ENCODE peak calls at places on chromosomes 16 and 17, in five cellular contexts. One of them, this sample, is unnamed.

GRCh38 chr16:57264950-57265371 is 19.5 kb downstream of the PLLP start:
- DNase-seq in A549: no peak
- DNase-seq in GM06990: no peak
- DNase-seq in upper lobe of right lung: peak; percentile 92
- DNase-seq in nephron progenitor cell: no peak
- DNase-seq in this sample: no peak

GRCh38 chr16:49857423-49858181 is 1.7 kb upstream of the ZNF423 start:
- DNase-seq in A549: peak; percentile 75
- DNase-seq in GM06990: peak; percentile 64
- DNase-seq in upper lobe of right lung: peak; percentile 76
- DNase-seq in nephron progenitor cell: peak; percentile 65
- DNase-seq in this sample: peak; percentile 33

GRCh38 chr17:79033741-79034501 is 10.0 kb downstream of the C1QTNF1 start:
- DNase-seq in A549: no peak
- DNase-seq in GM06990: no peak
- DNase-seq in upper lobe of right lung: peak; percentile 69
- DNase-seq in nephron progenitor cell: no peak
- DNase-seq in this sample: no peak

GRCh38 chr16:74950511-74950910 is 34.4 kb downstream of the WDR59 start:
- DNase-seq in A549: no peak
- DNase-seq in GM06990: no peak
- DNase-seq in upper lobe of right lung: no peak
- DNase-seq in nephron progenitor cell: peak; percentile 20
- DNase-seq in this sample: no peak

GRCh38 chr17:77786740-77787505 is 171.6 kb upstream of the TNRC6C start:
- DNase-seq in A549: no peak
- DNase-seq in GM06990: no peak
- DNase-seq in upper lobe of right lung: no peak
- DNase-seq in nephron progenitor cell: peak; percentile 46
- DNase-seq in this sample: no peak

GRCh38 chr16:1433756-1434155 is 2.9 kb downstream of the PERCC1 start:
- DNase-seq in A549: no peak
- DNase-seq in GM06990: no peak
- DNase-seq in upper lobe of right lung: no peak
- DNase-seq in nephron progenitor cell: no peak
- DNase-seq in this sample: no peak

GRCh38 chr17:80885922-80886582 is 105.6 kb upstream of the CHMP6 start:
- DNase-seq in A549: no peak
- DNase-seq in GM06990: no peak
- DNase-seq in upper lobe of right lung: no peak
- DNase-seq in nephron progenitor cell: no peak
- DNase-seq in this sample: no peak

GRCh38 chr17:21457051-21458026 is 81.2 kb downstream of the KCNJ12 start:
- DNase-seq in A549: peak; percentile 87
- DNase-seq in GM06990: peak; percentile 83
- DNase-seq in upper lobe of right lung: peak; percentile 96
- DNase-seq in nephron progenitor cell: peak; percentile 99
- DNase-seq in this sample: peak; percentile 78

GRCh38 chr17:75486951-75487350 is 28.4 kb downstream of the CASKIN2 start:
- DNase-seq in A549: no peak
- DNase-seq in GM06990: no peak
- DNase-seq in upper lobe of right lung: no peak
- DNase-seq in nephron progenitor cell: no peak
- DNase-seq in this sample: no peak

GRCh38 chr17:7045492-7046126 is 1.7 kb upstream of the SLC16A11 start:
- DNase-seq in A549: peak; percentile 91
- DNase-seq in GM06990: no peak
- DNase-seq in upper lobe of right lung: no peak
- DNase-seq in nephron progenitor cell: peak; percentile 39
- DNase-seq in this sample: no peak

GRCh38 chr17:61411114-61411943 is 11.7 kb downstream of the TBX2 start:
- DNase-seq in A549: peak; percentile 49
- DNase-seq in GM06990: peak; percentile 60
- DNase-seq in upper lobe of right lung: peak; percentile 85
- DNase-seq in nephron progenitor cell: peak; percentile 64
- DNase-seq in this sample: no peak

GRCh38 chr17:72988451-72988850 is 104.0 kb downstream of the SLC39A11 start:
- DNase-seq in A549: no peak
- DNase-seq in GM06990: no peak
- DNase-seq in upper lobe of right lung: no peak
- DNase-seq in nephron progenitor cell: no peak
- DNase-seq in this sample: no peak

GRCh38 chr17:34758316-34758715 is 178.9 kb downstream of the TMEM132E start:
- DNase-seq in A549: no peak
- DNase-seq in GM06990: no peak
- DNase-seq in upper lobe of right lung: no peak
- DNase-seq in nephron progenitor cell: no peak
- DNase-seq in this sample: no peak

GRCh38 chr16:87334611-87335305 is 17.6 kb upstream of the C16orf95 start:
- DNase-seq in A549: no peak
- DNase-seq in GM06990: no peak
- DNase-seq in upper lobe of right lung: no peak
- DNase-seq in nephron progenitor cell: no peak
- DNase-seq in this sample: no peak

GRCh38 chr16:23434380-23434779 is 18.6 kb downstream of the COG7 start:
- DNase-seq in A549: peak; percentile 82
- DNase-seq in GM06990: peak; percentile 34
- DNase-seq in upper lobe of right lung: no peak
- DNase-seq in nephron progenitor cell: peak; percentile 22
- DNase-seq in this sample: peak; percentile 15

GRCh38 chr16:35182043-35182677 is 1722.7 kb downstream of the TP53TG3F start:
- DNase-seq in A549: no peak
- DNase-seq in GM06990: no peak
- DNase-seq in upper lobe of right lung: no peak
- DNase-seq in nephron progenitor cell: no peak
- DNase-seq in this sample: no peak

GRCh38 chr16:515175-515962 is 12.1 kb upstream of the CAPN15 start:
- DNase-seq in A549: no peak
- DNase-seq in GM06990: no peak
- DNase-seq in upper lobe of right lung: no peak
- DNase-seq in nephron progenitor cell: no peak
- DNase-seq in this sample: no peak

GRCh38 chr16:70676571-70677498 is 9.0 kb downstream of the MTSS2 start:
- DNase-seq in A549: no peak
- DNase-seq in GM06990: peak; percentile 1
- DNase-seq in upper lobe of right lung: peak; percentile 61
- DNase-seq in nephron progenitor cell: no peak
- DNase-seq in this sample: no peak

GRCh38 chr16:3460585-3460984 is 17.1 kb downstream of the NAA60 start:
- DNase-seq in A549: no peak
- DNase-seq in GM06990: no peak
- DNase-seq in upper lobe of right lung: no peak
- DNase-seq in nephron progenitor cell: no peak
- DNase-seq in this sample: no peak

GRCh38 chr16:77807-78443 is at the start of gene MPG:
- DNase-seq in A549: peak; percentile 77
- DNase-seq in GM06990: peak; percentile 87
- DNase-seq in upper lobe of right lung: peak; percentile 94
- DNase-seq in nephron progenitor cell: peak; percentile 87
- DNase-seq in this sample: peak; percentile 86

GRCh38 chr16:25823891-25824290 is 132.1 kb downstream of the HS3ST4 start:
- DNase-seq in A549: no peak
- DNase-seq in GM06990: no peak
- DNase-seq in upper lobe of right lung: peak; percentile 63
- DNase-seq in nephron progenitor cell: no peak
- DNase-seq in this sample: no peak

GRCh38 chr17:81053043-81053970 is 18.4 kb downstream of the BAIAP2 start:
- DNase-seq in A549: no peak
- DNase-seq in GM06990: no peak
- DNase-seq in upper lobe of right lung: no peak
- DNase-seq in nephron progenitor cell: no peak
- DNase-seq in this sample: no peak

GRCh38 chr17:69523252-69523861 is 108.9 kb downstream of the MAP2K6 start:
- DNase-seq in A549: peak; percentile 72
- DNase-seq in GM06990: no peak
- DNase-seq in upper lobe of right lung: no peak
- DNase-seq in nephron progenitor cell: peak; percentile 16
- DNase-seq in this sample: no peak

DNA sequence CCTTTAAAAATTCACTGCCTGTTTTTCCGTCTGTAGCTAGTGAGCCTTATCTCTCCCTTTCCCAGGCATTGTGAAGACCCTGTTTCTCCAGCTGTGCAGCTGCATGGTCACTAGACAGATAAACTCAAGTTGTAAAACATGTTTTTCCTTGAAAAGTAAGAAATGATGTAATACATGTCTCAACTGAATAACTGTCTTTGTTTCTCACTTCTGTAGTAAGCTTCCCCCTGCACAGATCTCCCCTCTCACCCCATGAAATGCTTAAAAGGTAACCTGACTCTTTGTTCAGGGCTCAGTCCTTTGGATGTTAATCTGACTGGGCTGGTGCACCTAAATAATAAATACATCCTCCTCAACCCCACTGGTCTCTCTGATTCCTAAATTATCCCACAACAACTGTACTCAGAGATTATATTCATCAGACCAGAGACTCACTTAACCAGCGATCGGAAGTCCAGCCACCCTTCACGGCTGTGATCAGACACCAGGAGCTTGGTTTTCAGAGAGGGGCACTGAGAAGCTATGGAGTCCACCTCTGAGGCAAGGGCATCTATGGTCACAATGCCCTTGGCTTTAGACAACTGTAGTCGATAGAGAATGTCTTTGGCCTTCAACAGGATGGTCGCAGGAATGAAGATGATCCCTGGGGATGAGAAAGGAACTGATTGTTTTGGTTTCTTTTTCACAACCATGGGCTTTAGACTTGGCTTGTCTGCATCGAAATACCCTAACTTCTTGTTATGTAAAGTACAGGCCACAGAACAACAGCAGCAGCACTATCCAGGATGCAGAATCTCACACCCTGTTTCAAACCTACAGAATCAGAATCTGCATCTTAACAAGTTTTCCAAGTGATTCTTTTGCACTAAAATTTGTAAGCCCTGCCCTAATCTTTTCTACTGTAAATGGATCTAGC is 15.4 kb downstream of the ACSM1 start:
- DNase-seq in A549: no peak
- DNase-seq in GM06990: no peak
- DNase-seq in upper lobe of right lung: no peak
- DNase-seq in nephron progenitor cell: no peak
- DNase-seq in this sample: no peak
- TF ChIP-seq CTCF in A549: no peak
- TF ChIP-seq CTCF in GM06990: no peak
- TF ChIP-seq CTCF in upper lobe of right lung: no peak
- TF ChIP-seq CTCF in nephron progenitor cell: no peak
- TF ChIP-seq CTCF in this sample: no peak

GRCh38 chr17:82846061-82846691 is 6.4 kb upstream of the ZNF750 start:
- DNase-seq in A549: no peak
- DNase-seq in GM06990: no peak
- DNase-seq in upper lobe of right lung: peak; percentile 48
- DNase-seq in nephron progenitor cell: no peak
- DNase-seq in this sample: no peak

GRCh38 chr17:82844796-82845162 is 5.0 kb upstream of the ZNF750 start:
- DNase-seq in A549: no peak
- DNase-seq in GM06990: no peak
- DNase-seq in upper lobe of right lung: no peak
- DNase-seq in nephron progenitor cell: no peak
- DNase-seq in this sample: no peak

GRCh38 chr17:82841921-82842596 is 2.2 kb upstream of the ZNF750 start:
- DNase-seq in A549: no peak
- DNase-seq in GM06990: no peak
- DNase-seq in upper lobe of right lung: no peak
- DNase-seq in nephron progenitor cell: no peak
- DNase-seq in this sample: no peak

GRCh38 chr17:82845163-82845807 is 5.5 kb upstream of the ZNF750 start:
- DNase-seq in A549: no peak
- DNase-seq in GM06990: no peak
- DNase-seq in upper lobe of right lung: no peak
- DNase-seq in nephron progenitor cell: no peak
- DNase-seq in this sample: no peak

DNA sequence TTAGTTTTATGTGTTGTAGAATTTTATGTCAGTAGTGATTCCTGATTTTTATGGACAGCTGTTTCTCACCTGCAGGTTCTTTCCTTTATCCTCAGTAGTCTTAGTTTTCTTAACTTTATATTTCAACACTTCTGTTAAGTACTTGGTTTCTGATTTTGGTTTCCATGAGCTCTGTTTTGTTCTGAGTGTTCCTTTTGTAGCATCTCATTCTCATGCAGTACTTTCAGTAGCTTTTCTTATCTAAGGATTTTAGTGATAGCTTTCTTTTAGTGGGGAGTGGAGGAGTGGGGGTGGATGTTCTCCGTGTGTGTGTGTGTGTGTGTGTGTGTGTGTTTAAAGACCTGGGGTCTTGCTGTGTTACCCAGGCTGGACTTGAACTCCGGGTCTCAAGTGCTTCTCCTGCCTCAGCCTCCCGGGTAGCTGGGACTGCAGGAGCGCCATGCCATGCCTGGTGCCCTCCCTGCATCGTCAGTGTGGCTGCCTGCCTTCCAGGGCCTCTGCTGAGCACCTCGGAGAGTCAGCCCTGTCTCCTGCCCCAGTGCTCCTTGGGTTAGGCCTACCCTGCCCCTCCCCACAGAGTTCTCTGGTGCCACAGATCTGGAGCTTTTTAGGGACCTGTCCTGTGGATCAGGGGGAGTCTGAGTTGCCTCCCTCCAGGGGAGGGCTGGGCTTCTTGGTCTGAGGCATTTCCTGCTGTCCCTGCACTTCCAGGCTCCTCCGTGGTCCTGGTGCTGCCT is 4.2 kb upstream of the ZNF750 start:
- DNase-seq in A549: no peak
- DNase-seq in GM06990: no peak
- DNase-seq in upper lobe of right lung: no peak
- DNase-seq in nephron progenitor cell: no peak
- DNase-seq in this sample: no peak
- TF ChIP-seq CTCF in A549: no peak
- TF ChIP-seq CTCF in GM06990: no peak
- TF ChIP-seq CTCF in upper lobe of right lung: no peak
- TF ChIP-seq CTCF in nephron progenitor cell: no peak
- TF ChIP-seq CTCF in this sample: no peak

DNA sequence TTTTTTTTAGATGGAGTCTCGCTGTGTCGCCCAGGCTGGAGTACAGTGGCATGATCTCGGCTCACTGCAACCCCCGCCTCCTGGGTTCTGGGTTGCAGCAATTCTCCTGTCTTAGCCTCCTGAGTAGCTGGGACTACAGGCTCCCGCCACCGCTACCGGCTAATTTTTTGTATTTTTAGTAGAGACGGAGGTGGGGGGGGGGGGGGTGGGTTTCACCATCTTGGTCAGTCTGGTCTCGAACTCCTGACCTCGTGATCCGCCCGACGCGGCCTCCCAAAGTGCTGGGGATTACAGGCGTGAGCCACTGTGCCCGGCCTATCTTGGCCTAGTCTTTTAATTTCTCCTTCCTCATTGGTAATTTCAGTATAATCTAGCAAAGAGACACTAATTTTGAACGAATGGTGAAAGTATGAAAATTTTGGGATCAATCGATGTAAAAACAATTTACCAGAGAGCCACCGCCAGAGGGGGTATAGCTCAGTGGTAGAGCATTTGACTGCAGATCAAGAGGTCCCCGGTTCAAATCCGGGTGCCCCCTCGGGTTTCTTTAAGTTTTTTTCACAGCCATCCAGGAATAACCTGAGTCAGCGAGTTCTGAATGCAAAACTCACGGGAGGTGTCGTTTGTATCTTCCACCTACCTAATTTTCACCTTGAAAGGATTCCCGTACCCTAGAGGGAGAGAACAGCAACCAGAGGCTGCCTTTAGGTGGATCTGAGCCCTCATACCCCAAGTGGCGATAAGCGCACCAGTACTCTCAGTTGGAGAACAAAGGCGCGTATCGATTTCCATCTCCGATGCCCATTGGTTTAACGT is 2.5 kb upstream of the LASP1 start:
- DNase-seq in A549: peak; percentile 87
- DNase-seq in GM06990: peak; percentile 76
- DNase-seq in upper lobe of right lung: no peak
- DNase-seq in nephron progenitor cell: peak; percentile 75
- DNase-seq in this sample: peak; percentile 48
- TF ChIP-seq CTCF in A549: peak; percentile 3
- TF ChIP-seq CTCF in GM06990: peak; percentile 32
- TF ChIP-seq CTCF in upper lobe of right lung: peak; percentile 48
- TF ChIP-seq CTCF in nephron progenitor cell: peak; percentile 36
- TF ChIP-seq CTCF in this sample: no peak

GRCh38 chr16:83954577-83955016 is 1.6 kb downstream of the OSGIN1 start:
- DNase-seq in A549: peak; percentile 61
- DNase-seq in GM06990: no peak
- DNase-seq in upper lobe of right lung: no peak
- DNase-seq in nephron progenitor cell: no peak
- DNase-seq in this sample: no peak
- TF ChIP-seq CTCF in A549: no peak
- TF ChIP-seq CTCF in GM06990: no peak
- TF ChIP-seq CTCF in upper lobe of right lung: no peak
- TF ChIP-seq CTCF in nephron progenitor cell: no peak
- TF ChIP-seq CTCF in this sample: no peak